ENCODE peak calls at places on chromosomes 12 and 14, in eight cellular contexts. R is A549, B is tibial nerve, Y is stomach, P is H1, F is suprapubic skin, I is ovary, N is K562. A is an unnamed sample.

GRCh38 chr12:14950421-14950820 is 11.0 kb downstream of the ARHGDIB start:
- DNase-seq in R (no peak), B (no peak), Y (no peak), P (no peak), F (no peak), I (no peak), N (no peak), A (no peak)

GRCh38 chr14:58942516-58942915 is 246.0 kb upstream of the DAAM1 start:
- DNase-seq in R (no peak), B (no peak), Y (no peak), P (no peak), F (no peak), I (no peak), N (no peak), A (no peak)

GRCh38 chr14:73252491-73253322 is 15.4 kb downstream of the PAPLN start:
- DNase-seq in R (no peak), B (no peak), Y (no peak), P (no peak), F (no peak), I (no peak), N (no peak), A (no peak)

GRCh38 chr12:25200703-25201102 is 5.7 kb downstream of the ETFRF1 start:
- DNase-seq in R (no peak), B (no peak), Y (no peak), P (no peak), F (no peak), I (no peak), N (no peak), A (no peak)

GRCh38 chr14:53509227-53509822 is 356.2 kb upstream of the DDHD1 start:
- DNase-seq in R (no peak), B (peak; percentile 67), Y (no peak), P (no peak), F (peak; percentile 85), I (peak; percentile 63), N (no peak), A (no peak)

GRCh38 chr12:45183263-45183662 is 32.6 kb upstream of the ANO6 start:
- DNase-seq in R (peak; percentile 12), B (no peak), Y (no peak), P (no peak), F (no peak), I (no peak), N (no peak), A (no peak)

GRCh38 chr12:56634837-56635538 is 4.9 kb upstream of the BAZ2A start:
- DNase-seq in R (peak; percentile 94), B (peak; percentile 52), Y (peak; percentile 80), P (peak; percentile 85), F (peak; percentile 87), I (peak; percentile 81), N (peak; percentile 76), A (peak; percentile 93)

GRCh38 chr14:55352201-55352600 is 59.4 kb downstream of the ATG14 start:
- DNase-seq in R (no peak), B (no peak), Y (no peak), P (peak; percentile 22), F (no peak), I (no peak), N (no peak), A (peak; percentile 37)

DNA sequence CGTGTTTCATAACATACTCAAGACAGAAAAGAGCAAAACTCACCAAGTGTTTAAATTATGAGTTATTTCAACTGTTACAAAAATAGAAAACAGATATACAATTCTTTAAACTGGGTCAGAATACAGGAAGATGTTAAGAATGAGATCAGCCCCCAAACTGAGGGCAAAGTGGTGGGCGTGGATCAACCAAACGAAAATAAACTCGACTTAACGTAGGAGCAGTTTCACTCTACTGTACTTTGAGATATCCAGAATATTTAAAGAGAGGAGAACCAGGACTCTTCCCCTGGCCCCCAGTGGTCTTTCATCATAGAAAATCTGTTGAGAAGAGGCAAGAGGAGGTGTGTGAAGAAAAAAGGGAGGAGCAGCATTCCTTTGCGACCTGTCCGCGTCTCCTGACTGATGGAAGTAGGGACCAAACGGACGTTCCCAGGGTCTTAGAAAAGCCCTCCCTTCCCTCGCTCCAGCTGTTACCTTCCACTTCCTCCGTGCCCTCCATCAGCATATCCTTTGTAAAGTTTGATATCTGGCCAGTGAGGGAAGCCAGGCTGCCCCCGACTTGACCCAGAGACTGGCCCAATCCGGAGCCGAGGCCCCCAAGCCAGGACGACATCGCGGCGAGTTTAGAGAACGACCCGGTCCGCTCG is 663 bp downstream of the TRIP11 start:
- DNase-seq in R (peak; percentile 69), B (no peak), Y (no peak), P (peak; percentile 79), F (no peak), I (no peak), N (peak; percentile 35), A (peak; percentile 60)
- TF ChIP-seq EP300 in R (no peak), B (no peak), Y (no peak), P (no peak), F (no peak), I (no peak), N (no peak), A (no peak)

GRCh38 chr12:63897931-63898330 is 53.4 kb downstream of the SRGAP1 start:
- DNase-seq in R (no peak), B (no peak), Y (no peak), P (no peak), F (no peak), I (no peak), N (no peak), A (no peak)
- TF ChIP-seq EP300 in R (no peak), B (no peak), Y (no peak), P (no peak), F (no peak), I (no peak), N (no peak), A (no peak)

GRCh38 chr12:88756153-88756552 is 175.9 kb upstream of the KITLG start:
- DNase-seq in R (no peak), B (no peak), Y (no peak), P (no peak), F (no peak), I (no peak), N (no peak), A (no peak)

GRCh38 chr12:88752183-88752582 is 171.9 kb upstream of the KITLG start:
- DNase-seq in R (no peak), B (no peak), Y (no peak), P (no peak), F (no peak), I (no peak), N (no peak), A (no peak)

GRCh38 chr12:88750867-88751543 is 170.7 kb upstream of the KITLG start:
- DNase-seq in R (no peak), B (no peak), Y (no peak), P (no peak), F (no peak), I (no peak), N (no peak), A (no peak)

GRCh38 chr12:88753707-88754106 is 173.4 kb upstream of the KITLG start:
- DNase-seq in R (no peak), B (no peak), Y (no peak), P (no peak), F (no peak), I (no peak), N (no peak), A (no peak)

DNA sequence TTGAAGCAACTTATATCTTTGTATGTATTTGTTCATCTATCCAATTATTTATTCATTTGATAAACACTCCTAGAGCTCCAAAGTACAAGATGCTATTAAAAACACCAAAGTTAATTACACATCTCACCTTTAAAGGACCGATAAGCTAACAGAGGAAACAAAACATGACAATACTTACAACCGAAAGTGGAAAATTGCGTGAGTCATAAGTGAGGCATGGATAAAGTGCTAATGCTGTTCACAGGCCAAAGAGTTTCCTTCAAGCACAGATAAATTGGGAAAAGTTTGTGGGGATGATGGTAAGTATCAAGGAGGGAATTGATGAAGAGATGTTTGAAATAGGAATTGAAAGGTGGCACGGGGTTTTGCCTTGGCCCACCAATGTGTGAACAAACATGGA is 172.8 kb upstream of the KITLG start:
- DNase-seq in R (no peak), B (no peak), Y (no peak), P (no peak), F (no peak), I (no peak), N (no peak), A (no peak)
- TF ChIP-seq EP300 in R (no peak), B (no peak), Y (no peak), P (no peak), F (no peak), I (no peak), N (no peak), A (no peak)

GRCh38 chr12:121600702-121601336 is 20.0 kb upstream of the KDM2B start:
- DNase-seq in R (no peak), B (no peak), Y (peak; percentile 61), P (no peak), F (no peak), I (no peak), N (no peak), A (no peak)
- TF ChIP-seq EP300 in R (no peak), B (no peak), Y (no peak), P (no peak), F (no peak), I (no peak), N (no peak), A (no peak)

DNA sequence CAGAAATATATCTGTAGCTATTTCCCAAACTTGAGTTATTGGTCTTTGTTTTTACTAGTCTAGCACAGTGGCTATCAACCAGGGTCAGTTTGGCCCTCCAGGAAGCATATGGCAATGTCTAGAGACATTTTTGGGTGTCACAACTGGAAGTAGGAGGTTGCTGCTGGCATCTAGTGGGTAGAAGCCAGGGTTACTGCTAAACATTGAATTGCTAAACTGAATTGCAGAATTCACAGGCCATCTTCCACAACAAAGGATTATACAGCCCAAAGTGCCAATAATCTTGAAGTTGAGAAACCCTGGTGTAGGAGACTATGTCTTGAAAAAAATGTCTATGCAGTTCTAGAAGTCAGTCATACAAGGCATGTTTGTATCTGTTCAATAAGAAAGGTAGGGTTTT is 27.7 kb downstream of the ARHGAP5 start:
- DNase-seq in R (no peak), B (no peak), Y (no peak), P (no peak), F (no peak), I (no peak), N (no peak), A (no peak)
- TF ChIP-seq EP300 in R (no peak), B (no peak), Y (no peak), P (no peak), F (no peak), I (no peak), N (no peak), A (no peak)

A was measured in esophagus muscularis mucosa.